ENCODE peak calls at places on chromosomes 6 and 20, in six cellular contexts. J is nephron progenitor cell, Z is epithelial cell of esophagus, U is dorsolateral prefrontal cortex, E is AG10803, G is endothelial cell. Y is an unnamed sample.
A peak's percentile ranks its signal among the peaks of the same experiment; 100 is the strongest.

GRCh38 chr20:31985152-31985551 is 17.2 kb downstream of the XKR7 start:
- DNase-seq in J (no peak), Z (no peak), U (peak; percentile 70), E (no peak), G (no peak), Y (no peak)

GRCh38 chr6:42403415-42403814 is 48.3 kb downstream of the TRERF1 start:
- DNase-seq in J (no peak), Z (peak; percentile 91), U (no peak), E (peak; percentile 18), G (no peak), Y (no peak)

GRCh38 chr6:87341158-87341557 is 3.5 kb upstream of the C6orf163 start:
- DNase-seq in J (no peak), Z (no peak), U (no peak), E (no peak), G (no peak), Y (no peak)

GRCh38 chr6:49579649-49580048 is 29.2 kb downstream of the C6orf141 start:
- DNase-seq in J (no peak), Z (no peak), U (no peak), E (no peak), G (no peak), Y (no peak)

GRCh38 chr20:57040924-57041323 is 225.5 kb downstream of the BMP7 start:
- DNase-seq in J (no peak), Z (peak; percentile 18), U (no peak), E (peak; percentile 75), G (no peak), Y (no peak)

GRCh38 chr6:83970582-83970981 is 63.0 kb upstream of the MRAP2 start:
- DNase-seq in J (no peak), Z (no peak), U (no peak), E (no peak), G (no peak), Y (no peak)

GRCh38 chr6:19368511-19368910 is 468.7 kb upstream of the ID4 start:
- DNase-seq in J (no peak), Z (peak; percentile 76), U (no peak), E (peak; percentile 54), G (no peak), Y (no peak)

GRCh38 chr6:7148100-7148822 is 40.5 kb downstream of the RREB1 start:
- DNase-seq in J (no peak), Z (peak; percentile 92), U (no peak), E (peak; percentile 59), G (no peak), Y (no peak)

GRCh38 chr20:52047811-52048302 is 143.7 kb downstream of the ZFP64 start:
- DNase-seq in J (no peak), Z (no peak), U (no peak), E (no peak), G (no peak), Y (no peak)

GRCh38 chr20:51412333-51412761 is 130.2 kb downstream of the NFATC2 start:
- DNase-seq in J (no peak), Z (no peak), U (no peak), E (peak; percentile 47), G (no peak), Y (no peak)

GRCh38 chr20:44467289-44467883 is 8.3 kb upstream of the TTPAL start:
- DNase-seq in J (no peak), Z (no peak), U (no peak), E (no peak), G (no peak), Y (no peak)

GRCh38 chr6:33207569-33208088 is 671 bp upstream of the RING1 start:
- DNase-seq in J (peak; percentile 66), Z (peak; percentile 47), U (no peak), E (peak; percentile 53), G (peak; percentile 60), Y (no peak)

GRCh38 chr6:149277621-149278020 is 39.9 kb upstream of the TAB2 start:
- DNase-seq in J (no peak), Z (no peak), U (no peak), E (no peak), G (no peak), Y (no peak)

GRCh38 chr20:59810376-59811187 is 122.9 kb downstream of the SYCP2 start:
- DNase-seq in J (no peak), Z (no peak), U (no peak), E (peak; percentile 4), G (no peak), Y (no peak)

GRCh38 chr6:79989641-79990040 is 14.8 kb upstream of the TTK start:
- DNase-seq in J (no peak), Z (no peak), U (no peak), E (no peak), G (no peak), Y (no peak)
- TF ChIP-seq CTCF in J (no peak), Z (no peak), U (no peak), E (no peak), G (no peak), Y (no peak)

DNA sequence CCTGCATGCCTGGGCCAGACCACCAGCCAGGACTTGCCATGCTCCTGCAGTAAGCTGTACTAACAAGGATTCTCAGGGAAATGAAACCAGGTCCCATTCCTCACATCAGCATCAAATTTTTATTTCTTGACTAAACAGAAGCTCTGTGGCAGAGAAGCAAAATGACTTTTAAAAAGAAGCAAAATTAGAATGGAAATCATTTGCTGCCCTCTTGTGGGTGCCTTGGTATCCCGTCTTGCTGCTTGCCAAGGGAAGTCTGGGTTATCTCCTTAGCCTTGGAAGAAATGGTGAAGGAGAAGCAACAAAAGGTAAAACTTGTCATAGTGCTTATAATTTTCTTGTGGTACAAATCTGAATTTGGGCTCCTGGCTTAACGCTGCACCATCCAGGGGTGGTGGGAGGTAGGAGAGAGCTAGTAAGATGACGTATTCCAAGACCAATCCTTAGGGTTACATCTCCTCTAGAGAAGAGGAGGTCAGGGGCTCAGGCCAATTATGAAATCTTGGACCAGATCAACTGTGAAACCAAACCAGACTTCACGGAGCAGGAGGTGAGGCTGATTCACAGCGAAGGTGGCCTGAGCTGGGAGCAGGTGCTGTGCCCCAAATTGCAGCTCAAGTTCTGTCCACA is 107.5 kb downstream of the FAXC start:
- DNase-seq in J (peak; percentile 23), Z (peak; percentile 67), U (no peak), E (peak; percentile 24), G (peak; percentile 42), Y (no peak)
- TF ChIP-seq CTCF in J (peak; percentile 52), Z (peak; percentile 78), U (peak; percentile 41), E (peak; percentile 46), G (peak; percentile 42), Y (peak; percentile 83)

GRCh38 chr20:40565681-40566040 is 123.4 kb downstream of the MAFB start:
- DNase-seq in J (no peak), Z (no peak), U (no peak), E (no peak), G (no peak), Y (no peak)
- TF ChIP-seq CTCF in J (no peak), Z (no peak), U (no peak), E (no peak), G (no peak), Y (no peak)

GRCh38 chr6:153949606-153950005 is 89.4 kb upstream of the OPRM1 start:
- DNase-seq in J (no peak), Z (no peak), U (no peak), E (peak; percentile 44), G (no peak), Y (no peak)

GRCh38 chr6:153944197-153944596 is 94.8 kb upstream of the OPRM1 start:
- DNase-seq in J (no peak), Z (no peak), U (no peak), E (no peak), G (no peak), Y (no peak)

GRCh38 chr6:153942361-153942760 is 96.7 kb upstream of the OPRM1 start:
- DNase-seq in J (no peak), Z (no peak), U (no peak), E (no peak), G (no peak), Y (no peak)

DNA sequence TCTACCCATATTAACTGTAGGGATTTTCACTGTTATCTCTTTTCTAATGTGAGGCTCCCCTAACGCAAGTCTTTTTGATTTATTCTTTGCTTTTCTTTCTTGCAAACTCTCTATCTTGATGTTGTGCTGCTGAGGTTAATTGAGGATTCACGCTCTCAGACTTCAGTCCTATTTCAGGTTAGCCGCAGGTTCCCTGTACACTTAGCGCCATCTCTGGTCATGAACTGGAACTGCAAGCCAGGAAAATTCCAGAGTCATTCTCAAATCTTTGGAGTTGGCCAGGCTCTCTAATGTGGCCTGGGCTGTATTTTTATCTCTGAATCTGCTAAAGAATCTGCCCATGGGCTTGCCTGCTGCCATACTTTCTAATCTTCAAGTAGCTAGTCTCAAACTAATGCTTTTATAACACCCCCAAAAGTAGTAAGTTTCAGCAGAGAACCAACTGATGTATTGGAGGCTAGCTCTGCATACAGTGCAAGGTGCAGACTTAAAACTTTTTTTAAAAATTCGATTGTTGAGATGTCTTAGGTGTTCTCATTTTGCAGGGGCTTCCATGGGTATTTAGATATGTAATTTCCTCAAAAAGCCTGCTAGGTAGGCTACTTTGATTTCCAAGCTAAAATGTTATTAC is 91.1 kb upstream of the OPRM1 start:
- DNase-seq in J (peak; percentile 53), Z (peak; percentile 46), U (no peak), E (peak; percentile 4), G (peak; percentile 46), Y (no peak)
- TF ChIP-seq CTCF in J (peak; percentile 99), Z (peak; percentile 98), U (peak; percentile 66), E (peak; percentile 60), G (peak; percentile 98), Y (peak; percentile 91)

GRCh38 chr6:55524441-55524840 is 54.6 kb downstream of the HMGCLL1 start:
- DNase-seq in J (no peak), Z (no peak), U (no peak), E (no peak), G (no peak), Y (no peak)

GRCh38 chr6:55531496-55531895 is 47.5 kb downstream of the HMGCLL1 start:
- DNase-seq in J (no peak), Z (no peak), U (no peak), E (no peak), G (no peak), Y (no peak)

DNA sequence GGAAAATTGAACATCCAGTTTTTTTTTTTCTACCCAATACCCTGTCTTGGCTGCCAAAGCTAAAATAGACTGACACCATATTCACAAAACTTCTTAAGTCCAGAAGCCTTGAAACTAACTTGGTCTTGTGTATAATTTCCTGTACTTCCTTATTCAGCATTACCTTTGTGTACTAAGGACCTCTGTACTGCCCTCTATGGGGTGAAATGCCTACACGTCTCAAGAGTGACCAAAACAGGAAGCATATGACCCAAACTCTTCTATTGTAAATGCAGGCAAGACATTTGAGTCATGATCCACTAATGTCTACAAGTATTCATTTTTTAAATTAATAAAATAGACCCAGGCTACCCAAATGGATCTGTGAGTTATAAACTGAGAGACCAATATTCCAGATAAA is 50.4 kb downstream of the HMGCLL1 start:
- DNase-seq in J (no peak), Z (peak; percentile 72), U (no peak), E (peak; percentile 6), G (peak; percentile 14), Y (no peak)
- TF ChIP-seq CTCF in J (peak; percentile 30), Z (peak; percentile 53), U (no peak), E (peak; percentile 34), G (peak; percentile 33), Y (peak; percentile 25)

Y was measured in D721Med.